ENCODE peak calls at places on chromosomes 5 and 9, in nine cellular contexts. J is sigmoid colon, N is HepG2, T is transverse colon, B is K562, G is stomach, X is H1, H is GM12878, F is upper lobe of left lung. U is an unnamed sample.

GRCh38 chr9:92146610-92147009 is 31.4 kb upstream of the SPTLC1 start:
- DNase-seq in J (no peak), N (no peak), T (no peak), B (no peak), G (no peak), X (no peak), H (no peak), F (no peak), U (no peak)

GRCh38 chr9:36625006-36625600 is 52.4 kb downstream of the MELK start:
- DNase-seq in J (peak), N (no peak), T (peak), B (no peak), G (no peak), X (no peak), H (no peak), F (no peak), U (no peak)

GRCh38 chr5:122434120-122434519 is 122.1 kb downstream of the SNCAIP start:
- DNase-seq in J (no peak), N (no peak), T (no peak), B (no peak), G (no peak), X (no peak), H (no peak), F (no peak), U (peak)

GRCh38 chr9:83620841-83621636 is 1.9 kb upstream of the IDNK start:
- DNase-seq in J (no peak), N (peak), T (peak), B (no peak), G (peak), X (peak), H (no peak), F (peak), U (no peak)

GRCh38 chr9:127097683-127098082 is 24.8 kb downstream of the ANGPTL2 start:
- DNase-seq in J (peak), N (no peak), T (no peak), B (no peak), G (no peak), X (no peak), H (no peak), F (no peak), U (no peak)

GRCh38 chr9:70816891-70817290 is 304.5 kb downstream of the TRPM3 start:
- DNase-seq in J (no peak), N (no peak), T (no peak), B (no peak), G (no peak), X (no peak), H (no peak), F (no peak), U (no peak)

GRCh38 chr9:87602933-87603643 is 105.4 kb downstream of the DAPK1 start:
- DNase-seq in J (no peak), N (no peak), T (no peak), B (no peak), G (no peak), X (no peak), H (no peak), F (no peak), U (no peak)

GRCh38 chr5:94545870-94546625 is 72.4 kb downstream of the KIAA0825 start:
- DNase-seq in J (no peak), N (no peak), T (peak), B (no peak), G (no peak), X (no peak), H (no peak), F (peak), U (no peak)

GRCh38 chr5:95857185-95857945 is 34.8 kb upstream of the GLRX start:
- DNase-seq in J (peak), N (peak), T (peak), B (peak), G (peak), X (no peak), H (no peak), F (peak), U (peak)
- TF ChIP-seq POLR2A in J (no peak), N (no peak), T (no peak), B (no peak), G (no peak), X (no peak), H (no peak), F (no peak), U (no peak)

GRCh38 chr5:115296130-115296997 is at the start of gene CCDC112:
- DNase-seq in J (peak), N (peak), T (peak), B (peak), G (peak), X (peak), H (peak), F (peak), U (no peak)

GRCh38 chr5:115298811-115299210 is 2.4 kb upstream of the CCDC112 start:
- DNase-seq in J (no peak), N (no peak), T (no peak), B (no peak), G (no peak), X (no peak), H (no peak), F (no peak), U (no peak)

GRCh38 chr5:115297043-115297442 is 589 bp upstream of the CCDC112 start:
- DNase-seq in J (no peak), N (no peak), T (no peak), B (no peak), G (no peak), X (no peak), H (no peak), F (no peak), U (no peak)

GRCh38 chr5:115291397-115291796 is 5.1 kb downstream of the CCDC112 start:
- DNase-seq in J (no peak), N (no peak), T (no peak), B (no peak), G (no peak), X (no peak), H (no peak), F (no peak), U (no peak)

GRCh38 chr5:115295775-115296129 is 702 bp downstream of the CCDC112 start:
- DNase-seq in J (no peak), N (no peak), T (no peak), B (peak), G (no peak), X (no peak), H (no peak), F (no peak), U (no peak)
- TF ChIP-seq EP300 in J (no peak), N (no peak), T (no peak), B (no peak), G (no peak), X (no peak), H (no peak), F (no peak), U (no peak)

DNA sequence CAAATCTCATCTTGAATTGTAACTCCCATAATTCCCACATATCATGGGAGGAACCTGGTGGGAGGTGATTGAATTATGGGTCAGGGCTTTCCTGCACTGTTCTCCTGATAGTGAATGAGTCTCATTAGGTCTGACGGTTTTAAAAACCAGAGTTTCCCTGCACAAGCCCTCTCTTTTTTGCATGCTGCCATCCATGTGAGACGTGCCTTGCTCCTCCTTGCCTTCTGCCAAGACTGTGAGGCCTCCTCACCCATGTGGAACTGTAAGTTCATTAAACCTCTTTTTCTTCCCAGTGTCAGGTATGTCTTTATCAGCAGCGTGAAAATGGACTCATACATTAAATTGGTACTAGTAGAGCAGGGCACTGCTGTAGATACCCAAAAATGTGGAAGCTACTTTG is 22.4 kb upstream of the KDM4C start:
- DNase-seq in J (no peak), N (no peak), T (no peak), B (no peak), G (no peak), X (no peak), H (no peak), F (no peak), U (no peak)
- TF ChIP-seq POLR2AphosphoS5 in J (no peak), N (no peak), T (no peak), B (no peak), G (no peak), X (no peak), H (no peak), F (no peak), U (no peak)

GRCh38 chr9:3646226-3646625 is 120.4 kb upstream of the RFX3 start:
- DNase-seq in J (no peak), N (no peak), T (no peak), B (no peak), G (no peak), X (no peak), H (no peak), F (no peak), U (no peak)
- TF ChIP-seq POLR2A in J (no peak), N (no peak), T (no peak), B (no peak), G (no peak), X (no peak), H (no peak), F (no peak), U (no peak)

U was measured in esophagus muscularis mucosa.